ENCODE peak calls at places on chromosomes 3 and 15, in nine cellular contexts. J is PC-3, W is neuronal stem cell, L is mesenchymal stem cell, S is pancreas, M is NCI-H1694 treated with DMSO at 0.1 percent for 48 hours, N is ELR, V is HCT116, I is NCI-H1105. Q is an unnamed sample.
A peak's percentile ranks its signal among the peaks of the same experiment; 100 is the strongest.

GRCh38 chr3:128706171-128706570 is 19.8 kb upstream of the RAB7A start:
- DNase-seq in J (no peak), W (no peak), L (no peak), S (no peak), M (no peak), N (no peak), V (no peak), I (no peak), Q (peak; percentile 40)

GRCh38 chr3:97432914-97433313 is 331.6 kb upstream of the ARL6 start:
- DNase-seq in J (no peak), W (no peak), L (no peak), S (no peak), M (no peak), N (no peak), V (no peak), I (no peak), Q (peak; percentile 15)

GRCh38 chr3:27521179-27521871 is 37.1 kb upstream of the SLC4A7 start:
- DNase-seq in J (peak; percentile 90), W (no peak), L (peak; percentile 91), S (no peak), M (no peak), N (peak; percentile 90), V (no peak), I (no peak), Q (peak; percentile 97)

GRCh38 chr3:164897335-164897734 is 181.0 kb downstream of the SI start:
- DNase-seq in J (no peak), W (no peak), L (no peak), S (no peak), M (no peak), N (no peak), V (no peak), I (peak; percentile 75), Q (no peak)

GRCh38 chr3:183822631-183823030 is 2.7 kb downstream of the MAP6D1 start:
- DNase-seq in J (no peak), W (peak; percentile 41), L (no peak), S (no peak), M (no peak), N (no peak), V (no peak), I (no peak), Q (no peak)

GRCh38 chr3:98038241-98038640 is 3.1 kb upstream of the GABRR3 start:
- DNase-seq in J (no peak), W (no peak), L (peak; percentile 37), S (no peak), M (no peak), N (no peak), V (no peak), I (no peak), Q (no peak)

GRCh38 chr3:124486324-124486723 is 243.9 kb upstream of the UMPS start:
- DNase-seq in J (peak; percentile 17), W (no peak), L (no peak), S (no peak), M (no peak), N (peak; percentile 13), V (no peak), I (no peak), Q (no peak)

GRCh38 chr3:124833710-124834332 is 53.3 kb downstream of the ITGB5 start:
- DNase-seq in J (no peak), W (no peak), L (no peak), S (no peak), M (no peak), N (peak; percentile 42), V (no peak), I (no peak), Q (no peak)

GRCh38 chr15:83064859-83065258 is 2.2 kb downstream of the BTBD1 start:
- DNase-seq in J (peak; percentile 48), W (no peak), L (peak; percentile 62), S (no peak), M (no peak), N (peak; percentile 39), V (no peak), I (no peak), Q (peak; percentile 53)

GRCh38 chr3:32843504-32844321 is 25.9 kb downstream of the TRIM71 start:
- DNase-seq in J (no peak), W (peak; percentile 89), L (no peak), S (no peak), M (no peak), N (no peak), V (no peak), I (no peak), Q (no peak)

GRCh38 chr3:154973851-154974250 is 106.3 kb upstream of the MME start:
- DNase-seq in J (no peak), W (no peak), L (no peak), S (no peak), M (no peak), N (peak; percentile 35), V (no peak), I (no peak), Q (no peak)

Q was measured in epithelial cell of esophagus.